ENCODE peak calls at places on chromosomes 6 and 20, in four cellular contexts. O is fibroblast of lung, Z is mammary epithelial cell, A is astrocyte. B is an unnamed sample. For H3K4me1, the result is how much of the 10 kb centered on the place peaks cover.

GRCh38 chr20:1861347-1861987 is 33.7 kb upstream of the SIRPA start:
- DNase-seq in O (peak), Z (peak), A (peak), B (no peak)

GRCh38 chr6:16837217-16837972 is 76.1 kb upstream of the ATXN1 start:
- DNase-seq in O (no peak), Z (no peak), A (no peak), B (no peak)

GRCh38 chr20:1819311-1820136 is 75.7 kb upstream of the SIRPA start:
- DNase-seq in A (no peak), Z (no peak), O (no peak), B (no peak)

GRCh38 chr6:90347411-90347841 is 50.8 kb upstream of the BACH2 start:
- DNase-seq in Z (peak), O (no peak), A (no peak), B (no peak)

GRCh38 chr6:168167431-168168315 is 88.7 kb upstream of the FRMD1 start:
- DNase-seq in A (no peak), O (no peak), Z (no peak), B (no peak)

GRCh38 chr20:20414640-20415274 is 46.9 kb downstream of the INSM1 start:
- DNase-seq in Z (no peak), O (no peak), A (no peak), B (no peak)

GRCh38 chr6:53731906-53732636 is 62.7 kb upstream of the LRRC1 start:
- DNase-seq in A (peak), O (peak), Z (no peak), B (no peak)

GRCh38 chr20:18032977-18033892 is 24.5 kb downstream of the OVOL2 start:
- DNase-seq in A (no peak), O (no peak), Z (peak), B (no peak)

GRCh38 chr6:42028234-42029061 is 21.9 kb upstream of the TAF8 start:
- DNase-seq in Z (no peak), A (peak), O (peak), B (no peak)

GRCh38 chr20:2909953-2910352 is 36.7 kb downstream of the PTPRA start:
- DNase-seq in O (no peak), A (no peak), Z (no peak), B (no peak)

GRCh38 chr20:53751394-53752368 is 158.0 kb upstream of the ZNF217 start:
- DNase-seq in Z (no peak), O (peak), A (no peak), B (no peak)

GRCh38 chr20:45933231-45934045 is 1.0 kb upstream of the PCIF1 start:
- DNase-seq in A (peak), O (peak), Z (peak), B (peak)

GRCh38 chr6:88669475-88669874 is 293.9 kb downstream of the RNGTT start:
- DNase-seq in A (no peak), O (no peak), Z (no peak), B (no peak)

GRCh38 chr20:25009218-25010145 is 16.9 kb upstream of the APMAP start:
- DNase-seq in Z (no peak), A (peak), O (peak), B (no peak)

GRCh38 chr6:30167101-30167500 is 3.8 kb downstream of the TRIM15 start:
- DNase-seq in A (no peak), O (no peak), Z (no peak), B (no peak)

GRCh38 chr20:23086056-23086551 is at the start of gene CD93:
- DNase-seq in A (peak), Z (no peak), O (peak), B (no peak)

GRCh38 chr6:157520117-157520406 is 139.1 kb downstream of the ZDHHC14 start:
- DNase-seq in A (no peak), O (no peak), Z (no peak), B (no peak)

GRCh38 chr6:33863723-33864440 is 60.1 kb upstream of the MLN start:
- DNase-seq in A (no peak), Z (no peak), O (no peak), B (no peak)

GRCh38 chr6:45069091-45069490 is 259.0 kb upstream of the RUNX2 start:
- DNase-seq in A (no peak), O (no peak), Z (no peak), B (no peak)

GRCh38 chr20:10671850-10672578 is 1.8 kb downstream of the JAG1 start:
- DNase-seq in Z (no peak), A (no peak), O (peak), B (peak)

GRCh38 chr6:116057766-116058165 is 2.9 kb downstream of the FRK start:
- DNase-seq in Z (no peak), O (no peak), A (no peak), B (no peak)

GRCh38 chr6:31171931-31172882 is 1.7 kb upstream of the POU5F1 start:
- DNase-seq in A (no peak), Z (no peak), O (no peak), B (no peak)

GRCh38 chr20:1334761-1335160 is 5.8 kb upstream of the SDCBP2 start:
- DNase-seq in A (no peak), Z (peak), O (no peak), B (no peak)

GRCh38 chr6:169832247-169832948 is 81.0 kb downstream of the ERMARD start:
- DNase-seq in Z (no peak), A (no peak), O (no peak), B (no peak)

GRCh38 chr6:44559486-44560270 is 172.2 kb downstream of the CDC5L start:
- DNase-seq in A (no peak), Z (no peak), O (no peak), B (no peak)

GRCh38 chr6:17417817-17418216 is 24.4 kb downstream of the CAP2 start:
- DNase-seq in O (peak), A (peak), Z (peak), B (peak)

GRCh38 chr6:111119550-111120329 is 32.4 kb downstream of the SLC16A10 start:
- DNase-seq in A (no peak), O (no peak), Z (no peak), B (no peak)

GRCh38 chr6:132456700-132457143 is 55.4 kb upstream of the MOXD1 start:
- DNase-seq in A (no peak), Z (no peak), O (no peak), B (no peak)

GRCh38 chr6:25413506-25413905 is 134.3 kb downstream of the CARMIL1 start:
- DNase-seq in Z (no peak), O (peak), A (peak), B (peak)

GRCh38 chr6:145544031-145544430 is 191.3 kb downstream of the EPM2A start:
- DNase-seq in Z (peak), O (peak), A (peak), B (peak)

GRCh38 chr6:43009124-43009523 is 4.6 kb downstream of the MEA1 start:
- DNase-seq in A (no peak), Z (no peak), O (peak), B (peak)

GRCh38 chr6:22785036-22785435 is 215.7 kb downstream of the HDGFL1 start:
- DNase-seq in A (peak), O (peak), Z (no peak), B (peak)

GRCh38 chr6:44670146-44670545 is 282.6 kb downstream of the CDC5L start:
- DNase-seq in A (no peak), O (no peak), Z (no peak), B (no peak)

GRCh38 chr6:52663935-52664184 is 7.1 kb upstream of the TMEM14A start:
- DNase-seq in A (no peak), Z (no peak), O (no peak), B (no peak)
- H3K4me3 ChIP-seq in A (peak), Z (peak), O (peak), B (peak)

GRCh38 chr20:36094497-36094896 is 60.0 kb upstream of the EPB41L1 start:
- DNase-seq in Z (no peak), O (peak), A (peak), B (peak)
- H3K9ac ChIP-seq in Z (no peak), O (no peak), A (no peak), B (peak)

GRCh38 chr20:57716893-57717292 is 7.1 kb upstream of the PMEPA1 start:
- DNase-seq in O (no peak), A (no peak), Z (no peak), B (no peak)
- H3K4me1 ChIP-seq in O (under half), A (under half), Z (half or more), B (under half)

GRCh38 chr6:166862287-166862977 is 93.9 kb downstream of the RNASET2 start:
- DNase-seq in Z (no peak), A (peak), O (peak), B (peak)

GRCh38 chr6:166860392-166860791 is 96.0 kb downstream of the RNASET2 start:
- DNase-seq in O (no peak), A (no peak), Z (no peak), B (no peak)

GRCh38 chr6:166862978-166863530 is 93.3 kb downstream of the RNASET2 start:
- DNase-seq in Z (no peak), O (no peak), A (no peak), B (peak)

GRCh38 chr6:166861304-166861703 is 95.0 kb downstream of the RNASET2 start:
- DNase-seq in O (no peak), A (no peak), Z (no peak), B (no peak)

GRCh38 chr6:166861961-166862286 is 94.4 kb downstream of the RNASET2 start:
- DNase-seq in Z (no peak), A (no peak), O (no peak), B (no peak)
- H3K4me3 ChIP-seq in Z (peak), A (peak), O (peak), B (peak)

DNA sequence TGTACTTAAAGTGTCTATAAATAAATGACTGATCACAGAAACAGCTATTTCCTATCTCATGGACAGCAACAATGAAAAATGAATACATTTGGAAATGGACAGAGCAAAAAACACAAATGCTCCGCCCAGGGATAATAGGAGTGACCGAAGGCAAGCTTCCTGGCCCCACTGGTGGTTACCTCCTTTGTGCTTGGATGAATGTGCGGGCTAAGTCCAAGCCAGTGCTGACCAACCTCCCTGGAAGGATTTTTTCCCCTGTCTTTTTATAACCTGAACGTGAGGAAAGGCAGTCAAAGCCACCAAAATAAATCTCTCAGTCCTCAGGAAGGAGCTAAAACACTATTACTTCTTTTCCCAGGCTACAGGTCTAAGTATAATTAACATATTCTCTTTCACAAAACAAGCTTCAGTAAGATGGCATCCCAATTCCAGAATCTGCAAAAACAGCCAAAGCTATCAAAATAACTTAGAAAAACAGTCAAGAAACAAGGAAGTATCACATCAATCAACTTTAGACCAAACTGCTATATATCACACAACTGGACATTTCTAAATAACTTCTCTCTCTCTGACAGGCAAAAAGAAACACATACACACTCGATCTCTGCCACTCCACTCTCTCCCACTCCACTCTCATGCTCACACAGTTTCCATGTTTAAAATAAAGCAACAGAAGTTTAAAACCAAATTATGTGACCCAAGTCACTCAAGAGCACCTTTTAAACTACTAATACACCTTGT is 10.0 kb downstream of the KIF16B start:
- DNase-seq in A (no peak), O (no peak), Z (no peak), B (no peak)
- H3K9ac ChIP-seq in A (no peak), O (no peak), Z (no peak), B (no peak)

DNA sequence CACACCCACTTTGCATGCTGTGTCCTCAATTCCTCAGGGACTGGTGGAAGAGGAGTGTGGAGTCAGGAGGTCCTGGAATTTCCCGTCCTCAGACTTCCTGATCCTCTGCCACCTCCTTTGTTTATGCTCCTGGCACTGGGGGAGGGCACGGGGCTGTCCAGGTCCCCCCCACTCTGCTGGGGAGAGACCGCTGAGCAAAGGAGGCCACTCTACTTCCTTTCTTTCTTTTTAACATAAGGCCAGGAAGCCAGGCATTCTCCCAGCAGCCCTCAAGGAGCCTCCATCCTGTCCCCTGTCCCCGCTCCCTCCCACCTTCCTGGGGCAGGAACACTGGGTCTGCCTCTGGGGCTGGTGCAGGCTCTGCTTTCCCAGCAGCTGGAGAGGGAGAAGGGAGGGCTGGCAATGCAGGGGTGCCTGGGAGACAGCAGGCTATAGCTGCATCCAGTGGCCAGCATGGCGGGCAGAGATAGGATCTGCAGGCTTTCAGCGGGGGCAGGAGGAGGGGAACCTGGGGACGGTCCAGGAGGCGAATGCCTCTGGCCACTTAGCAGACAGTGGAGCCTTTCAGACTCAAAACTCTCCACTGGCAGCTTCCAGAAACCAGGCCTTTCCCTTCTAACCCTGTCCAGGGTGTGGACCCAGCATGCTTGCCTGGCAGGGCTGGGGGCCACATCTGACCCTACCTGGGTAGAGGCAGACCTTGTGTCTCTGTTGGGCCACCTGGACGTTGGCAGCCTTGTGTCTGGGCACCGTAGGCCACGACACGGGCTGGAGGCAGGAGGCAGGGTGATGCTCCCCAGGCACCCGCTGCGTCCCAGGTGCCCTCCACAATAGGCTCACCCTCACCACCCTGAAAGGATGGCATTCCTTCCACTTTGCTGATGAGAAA is 67.9 kb downstream of the NOL4L start:
- DNase-seq in A (no peak), Z (no peak), O (no peak), B (no peak)
- H3K4me1 ChIP-seq in A (under half), Z (under half), O (under half), B (under half)

B was measured in adipocyte.